ENCODE peak calls at places on chromosome 15, in eight cellular contexts. Q is stimulated activated CD8-positive, alpha-beta memory T cell treated with anti-CD3 and anti-CD28 coated beads, Interleukin-4, amount 100 ng/mL, for 24 hours; I is EL; N is Right ventricle myocardium inferior; T is NCI-H2107; R is stimulated activated naive CD4-positive, alpha-beta T cell; Z is kidney tubule cell; H is activated CD4-positive, alpha-beta T cell treated with anti-CD3 and anti-CD28 coated beads, Interleukin-2, amount 50 U/mL, for 24 hours. F is an unnamed sample.

GRCh38 chr15:75739791-75740190 is 27.1 kb upstream of the CSPG4 start:
- DNase-seq in Q (no peak), I (no peak), N (no peak), T (no peak), R (no peak), Z (no peak), H (no peak), F (no peak)

GRCh38 chr15:91589360-91589759 is 264.1 kb upstream of the SLCO3A1 start:
- DNase-seq in Q (no peak), I (no peak), N (no peak), T (no peak), R (no peak), Z (no peak), H (no peak), F (no peak)

GRCh38 chr15:35123743-35124142 is 38.6 kb upstream of the NANOGP8 start:
- DNase-seq in Q (no peak), I (no peak), N (no peak), T (no peak), R (no peak), Z (no peak), H (no peak), F (no peak)

GRCh38 chr15:81897011-81897677 is 148.7 kb downstream of the MEX3B start:
- DNase-seq in Q (no peak), I (peak), N (no peak), T (no peak), R (no peak), Z (no peak), H (no peak), F (peak)

GRCh38 chr15:70777156-70777926 is 14.0 kb upstream of the UACA start:
- DNase-seq in Q (no peak), I (peak), N (no peak), T (no peak), R (no peak), Z (peak), H (no peak), F (no peak)

GRCh38 chr15:64844576-64845140 is 2.9 kb downstream of the PLEKHO2 start:
- DNase-seq in Q (no peak), I (no peak), N (no peak), T (no peak), R (no peak), Z (no peak), H (no peak), F (no peak)

GRCh38 chr15:74007820-74008371 is 13.4 kb downstream of the PML start:
- DNase-seq in Q (no peak), I (no peak), N (no peak), T (no peak), R (no peak), Z (peak), H (no peak), F (no peak)

GRCh38 chr15:66241886-66242285 is 11.7 kb downstream of the MEGF11 start:
- DNase-seq in Q (no peak), I (no peak), N (no peak), T (no peak), R (no peak), Z (no peak), H (no peak), F (no peak)

GRCh38 chr15:36845270-36845669 is 255.1 kb downstream of the MEIS2 start:
- DNase-seq in Q (no peak), I (no peak), N (no peak), T (no peak), R (no peak), Z (no peak), H (no peak), F (no peak)

GRCh38 chr15:65887565-65887964 is 18.3 kb downstream of the RAB11A start:
- DNase-seq in Q (no peak), I (no peak), N (no peak), T (no peak), R (no peak), Z (no peak), H (peak), F (no peak)

GRCh38 chr15:31487811-31488436 is 161.3 kb downstream of the KLF13 start:
- DNase-seq in Q (no peak), I (peak), N (no peak), T (no peak), R (no peak), Z (peak), H (no peak), F (peak)

GRCh38 chr15:26355671-26356070 is 417.2 kb downstream of the GABRB3 start:
- DNase-seq in Q (no peak), I (no peak), N (no peak), T (no peak), R (no peak), Z (no peak), H (no peak), F (no peak)